ENCODE peak calls at places on chromosomes 1 and 21, in nine cellular contexts. X, G, S, M, C, P, Y, N and K are unnamed samples.

GRCh38 chr1:174160109-174160473 is 771 bp downstream of the RABGAP1L start:
- DNase-seq in X (no peak), M (peak), N (no peak), S (peak), Y (peak), G (no peak), P (peak), C (peak), K (no peak)

GRCh38 chr1:64809309-64809708 is 64.4 kb downstream of the RAVER2 start:
- DNase-seq in C (no peak), Y (no peak), N (no peak), X (no peak), G (no peak), S (no peak), M (no peak), P (no peak), K (no peak)

GRCh38 chr1:23719162-23719820 is 24.0 kb upstream of the ELOA start:
- DNase-seq in C (peak), P (peak), Y (no peak), G (no peak), M (peak), X (no peak), N (no peak), S (no peak), K (no peak)

GRCh38 chr1:155729031-155729898 is 40.4 kb downstream of the DAP3 start:
- DNase-seq in Y (peak), G (no peak), M (peak), P (peak), S (no peak), C (peak), N (no peak), X (peak), K (peak)

GRCh38 chr1:154866995-154867795 is 2.9 kb downstream of the KCNN3 start:
- DNase-seq in X (no peak), G (no peak), C (peak), S (no peak), P (peak), N (no peak), Y (no peak), M (peak), K (peak)

GRCh38 chr1:232300461-232300860 is 329.5 kb downstream of the SIPA1L2 start:
- DNase-seq in P (no peak), N (no peak), M (no peak), X (no peak), C (no peak), G (no peak), Y (no peak), S (no peak), K (no peak)

GRCh38 chr21:44885615-44886014 is 12.1 kb upstream of the PTTG1IP start:
- DNase-seq in C (no peak), M (no peak), N (no peak), Y (no peak), G (no peak), P (no peak), S (no peak), X (no peak), K (no peak)

GRCh38 chr1:68346192-68346808 is 103.5 kb downstream of the RPE65 start:
- DNase-seq in S (no peak), P (peak), Y (no peak), N (no peak), G (no peak), C (peak), X (peak), M (no peak), K (no peak)

GRCh38 chr21:38680401-38680800 is 125.3 kb upstream of the ETS2 start:
- DNase-seq in X (no peak), M (no peak), N (no peak), G (no peak), C (peak), Y (no peak), P (no peak), S (no peak), K (no peak)

GRCh38 chr1:200062143-200062542 is 34.6 kb downstream of the NR5A2 start:
- DNase-seq in X (no peak), M (no peak), G (no peak), C (no peak), P (no peak), N (no peak), Y (no peak), S (no peak), K (no peak)

GRCh38 chr1:147214842-147215539 is 10.1 kb downstream of the FMO5 start:
- DNase-seq in X (no peak), N (no peak), P (peak), G (no peak), Y (no peak), C (peak), M (no peak), S (no peak), K (no peak)

GRCh38 chr1:153386500-153386901 is 4.4 kb downstream of the S100A8 start:
- DNase-seq in S (no peak), C (no peak), P (no peak), G (no peak), X (peak), N (no peak), Y (no peak), M (no peak), K (no peak)

GRCh38 chr1:116287341-116288200 is 85.5 kb upstream of the ATP1A1 start:
- DNase-seq in P (no peak), M (no peak), Y (no peak), S (no peak), N (no peak), X (no peak), C (no peak), G (no peak), K (no peak)

GRCh38 chr1:163050496-163050895 is 18.7 kb upstream of the RGS4 start:
- DNase-seq in P (no peak), X (no peak), Y (no peak), N (no peak), M (no peak), S (no peak), G (no peak), C (no peak), K (no peak)

GRCh38 chr1:177629526-177629925 is 340.3 kb downstream of the SEC16B start:
- DNase-seq in S (no peak), C (peak), G (no peak), M (peak), P (no peak), X (no peak), N (no peak), Y (no peak), K (no peak)

GRCh38 chr1:115671176-115672062 is 29.6 kb downstream of the VANGL1 start:
- DNase-seq in N (no peak), X (no peak), P (peak), S (no peak), Y (no peak), G (no peak), M (peak), C (no peak), K (no peak)

GRCh38 chr1:29685387-29685786 is 449.1 kb downstream of the PTPRU start:
- DNase-seq in Y (no peak), G (no peak), X (no peak), N (no peak), S (no peak), P (no peak), C (no peak), M (no peak), K (no peak)

GRCh38 chr1:197801111-197801482 is 25.8 kb upstream of the DENND1B start:
- DNase-seq in N (no peak), M (no peak), P (no peak), X (no peak), G (no peak), Y (no peak), S (no peak), C (no peak), K (no peak)

GRCh38 chr21:36579898-36580297 is 100.0 kb upstream of the CLDN14 start:
- DNase-seq in X (no peak), C (no peak), M (no peak), Y (no peak), S (no peak), P (peak), N (no peak), G (no peak), K (no peak)

GRCh38 chr1:14019461-14019860 is 319.5 kb downstream of the PRDM2 start:
- DNase-seq in S (no peak), N (no peak), Y (no peak), M (no peak), C (no peak), P (no peak), X (no peak), G (no peak), K (no peak)

GRCh38 chr1:79430437-79430836 is 423.9 kb upstream of the ADGRL4 start:
- DNase-seq in N (no peak), C (no peak), S (no peak), M (no peak), Y (no peak), X (no peak), P (no peak), G (no peak), K (no peak)

GRCh38 chr1:172466795-172467407 is 23.0 kb upstream of the PIGC start:
- DNase-seq in M (no peak), S (no peak), N (no peak), G (no peak), C (no peak), X (no peak), Y (no peak), P (peak), K (no peak)

GRCh38 chr1:43821471-43821870 is 112.1 kb upstream of the ARTN start:
- DNase-seq in N (no peak), X (no peak), C (no peak), P (no peak), S (no peak), M (no peak), Y (no peak), G (no peak), K (no peak)

GRCh38 chr1:178060789-178061556 is 32.9 kb upstream of the RASAL2 start:
- DNase-seq in Y (no peak), G (no peak), X (no peak), S (no peak), C (peak), P (peak), N (no peak), M (peak), K (no peak)

GRCh38 chr1:15154480-15155036 is 1.0 kb downstream of the TMEM51 start:
- DNase-seq in G (no peak), C (no peak), Y (no peak), S (no peak), X (no peak), N (no peak), P (no peak), M (peak), K (peak)

GRCh38 chr1:234866007-234866866 is 256.3 kb upstream of the IRF2BP2 start:
- DNase-seq in X (no peak), S (no peak), C (peak), P (peak), N (no peak), M (peak), G (no peak), Y (no peak), K (no peak)

GRCh38 chr1:14755518-14756252 is 157.2 kb downstream of the KAZN start:
- DNase-seq in X (no peak), P (no peak), G (no peak), C (no peak), M (no peak), Y (no peak), S (no peak), N (no peak), K (no peak)

GRCh38 chr1:109818351-109819325 is 54.9 kb upstream of the EPS8L3 start:
- DNase-seq in C (peak), X (no peak), G (no peak), M (no peak), P (no peak), N (no peak), Y (no peak), S (no peak), K (peak)

GRCh38 chr1:13710097-13710496 is 10.1 kb downstream of the PRDM2 start:
- DNase-seq in P (no peak), C (no peak), N (no peak), X (no peak), S (no peak), Y (no peak), M (no peak), G (no peak), K (no peak)

GRCh38 chr1:157157481-157158190 is 19.4 kb upstream of the ETV3 start:
- DNase-seq in S (no peak), Y (no peak), X (no peak), M (no peak), C (peak), P (peak), N (no peak), G (no peak), K (no peak)

GRCh38 chr1:76950306-76950705 is 83.0 kb downstream of the ST6GALNAC5 start:
- DNase-seq in Y (no peak), M (no peak), N (no peak), C (no peak), X (no peak), P (no peak), S (no peak), G (no peak), K (no peak)

GRCh38 chr1:30427545-30427944 is 295.8 kb downstream of the MATN1 start:
- DNase-seq in M (no peak), Y (no peak), S (no peak), N (no peak), G (no peak), X (no peak), C (no peak), P (no peak), K (no peak)

GRCh38 chr1:18917071-18917799 is 14.9 kb upstream of the ALDH4A1 start:
- DNase-seq in G (no peak), Y (no peak), P (no peak), X (no peak), M (no peak), N (no peak), S (no peak), C (no peak), K (no peak)